ENCODE peak calls at places on chromosomes 1 and 21, in six cellular contexts. W, Z, R, H, F and B are unnamed samples.

GRCh38 chr1:178898401-178898800 is 27.5 kb upstream of the ANGPTL1 start:
- DNase-seq in W (no peak), Z (no peak), R (no peak), H (no peak), F (no peak), B (no peak)

GRCh38 chr1:39178541-39179431 is 25.7 kb upstream of the MACF1 start:
- DNase-seq in W (no peak), Z (peak; percentile 98), R (no peak), H (no peak), F (no peak), B (no peak)

GRCh38 chr1:5906116-5906515 is 86.1 kb downstream of the NPHP4 start:
- DNase-seq in W (no peak), Z (no peak), R (no peak), H (no peak), F (no peak), B (no peak)

GRCh38 chr1:38151399-38151798 is 104.8 kb upstream of the POU3F1 start:
- DNase-seq in W (no peak), Z (no peak), R (no peak), H (no peak), F (no peak), B (no peak)

GRCh38 chr1:82731216-82731615 is 930.5 kb downstream of the ADGRL2 start:
- DNase-seq in W (no peak), Z (no peak), R (no peak), H (no peak), F (no peak), B (no peak)

GRCh38 chr1:54861070-54861761 is 25.8 kb downstream of the DHCR24 start:
- DNase-seq in W (no peak), Z (peak; percentile 40), R (no peak), H (no peak), F (peak; percentile 53), B (peak; percentile 29)

GRCh38 chr1:23249785-23250184 is 32.5 kb upstream of the HTR1D start:
- DNase-seq in W (no peak), Z (no peak), R (no peak), H (peak; percentile 20), F (no peak), B (no peak)

GRCh38 chr1:174297351-174297750 is 138.0 kb downstream of the RABGAP1L start:
- DNase-seq in W (no peak), Z (no peak), R (no peak), H (no peak), F (no peak), B (no peak)

GRCh38 chr1:178397678-178398077 is 99.1 kb downstream of the CLEC20A start:
- DNase-seq in W (no peak), Z (peak; percentile 16), R (no peak), H (no peak), F (no peak), B (no peak)

GRCh38 chr21:31161157-31161556 is 122.9 kb upstream of the KRTAP19-8 start:
- DNase-seq in W (peak; percentile 16), Z (peak; percentile 76), R (no peak), H (peak; percentile 52), F (no peak), B (no peak)